ENCODE peak calls at places on chromosomes 16 and 17, in eight cellular contexts. One of them, this sample, is unnamed.
A peak's percentile ranks its signal among the peaks of the same experiment; 100 is the strongest.

GRCh38 chr16:588639-588888 is 1.3 kb upstream of the RAB40C start:
- DNase-seq in AG04450: peak; percentile 23
- DNase-seq in foreskin fibroblast: peak; percentile 57
- DNase-seq in stomach: peak; percentile 56
- DNase-seq in Peyer's patch: peak; percentile 76
- DNase-seq in ascending aorta: no peak
- DNase-seq in RWPE2: no peak
- DNase-seq in cardiac muscle cell: peak; percentile 70
- DNase-seq in this sample: peak; percentile 66

GRCh38 chr17:65163990-65164495 is 26.9 kb downstream of the RGS9 start:
- DNase-seq in foreskin fibroblast: peak; percentile 60
- DNase-seq in AG04450: no peak
- DNase-seq in ascending aorta: no peak
- DNase-seq in Peyer's patch: peak; percentile 57
- DNase-seq in cardiac muscle cell: peak; percentile 54
- DNase-seq in RWPE2: no peak
- DNase-seq in stomach: peak; percentile 41
- DNase-seq in this sample: peak; percentile 83

GRCh38 chr17:63364387-63364786 is 81.7 kb downstream of the CYB561 start:
- DNase-seq in ascending aorta: no peak
- DNase-seq in RWPE2: no peak
- DNase-seq in foreskin fibroblast: no peak
- DNase-seq in cardiac muscle cell: peak; percentile 79
- DNase-seq in Peyer's patch: no peak
- DNase-seq in AG04450: no peak
- DNase-seq in stomach: no peak
- DNase-seq in this sample: peak; percentile 16

GRCh38 chr17:14619821-14620220 is 318.9 kb downstream of the HS3ST3B1 start:
- DNase-seq in foreskin fibroblast: no peak
- DNase-seq in ascending aorta: no peak
- DNase-seq in AG04450: no peak
- DNase-seq in Peyer's patch: no peak
- DNase-seq in cardiac muscle cell: no peak
- DNase-seq in RWPE2: no peak
- DNase-seq in stomach: no peak
- DNase-seq in this sample: peak; percentile 85

GRCh38 chr16:4578961-4579530 is 22.9 kb downstream of the C16orf96 start:
- DNase-seq in Peyer's patch: no peak
- DNase-seq in cardiac muscle cell: no peak
- DNase-seq in foreskin fibroblast: no peak
- DNase-seq in ascending aorta: no peak
- DNase-seq in RWPE2: no peak
- DNase-seq in stomach: no peak
- DNase-seq in AG04450: no peak
- DNase-seq in this sample: no peak

GRCh38 chr16:74034862-74035261 is 261.8 kb upstream of the PSMD7 start:
- DNase-seq in Peyer's patch: no peak
- DNase-seq in ascending aorta: no peak
- DNase-seq in foreskin fibroblast: no peak
- DNase-seq in stomach: no peak
- DNase-seq in RWPE2: no peak
- DNase-seq in cardiac muscle cell: peak; percentile 34
- DNase-seq in AG04450: no peak
- DNase-seq in this sample: peak; percentile 26

GRCh38 chr16:31451681-31452351 is 7.5 kb upstream of the ARMC5 start:
- DNase-seq in AG04450: peak; percentile 63
- DNase-seq in Peyer's patch: peak; percentile 59
- DNase-seq in ascending aorta: no peak
- DNase-seq in foreskin fibroblast: peak; percentile 70
- DNase-seq in cardiac muscle cell: peak; percentile 79
- DNase-seq in RWPE2: peak; percentile 81
- DNase-seq in stomach: peak; percentile 56
- DNase-seq in this sample: peak; percentile 86

GRCh38 chr17:77455111-77455877 is 314.5 kb downstream of the SEC14L1 start:
- DNase-seq in AG04450: no peak
- DNase-seq in stomach: no peak
- DNase-seq in Peyer's patch: no peak
- DNase-seq in cardiac muscle cell: peak; percentile 98
- DNase-seq in foreskin fibroblast: no peak
- DNase-seq in RWPE2: no peak
- DNase-seq in ascending aorta: no peak
- DNase-seq in this sample: no peak

GRCh38 chr16:21599158-21599993 is at the start of gene METTL9:
- DNase-seq in foreskin fibroblast: peak; percentile 96
- DNase-seq in ascending aorta: peak; percentile 82
- DNase-seq in AG04450: peak; percentile 86
- DNase-seq in Peyer's patch: peak; percentile 97
- DNase-seq in cardiac muscle cell: peak; percentile 97
- DNase-seq in RWPE2: peak; percentile 89
- DNase-seq in stomach: peak; percentile 96
- DNase-seq in this sample: peak; percentile 97

GRCh38 chr16:84344781-84345180 is 23.6 kb upstream of the ATP2C2 start:
- DNase-seq in Peyer's patch: no peak
- DNase-seq in ascending aorta: no peak
- DNase-seq in cardiac muscle cell: no peak
- DNase-seq in foreskin fibroblast: no peak
- DNase-seq in AG04450: no peak
- DNase-seq in stomach: no peak
- DNase-seq in RWPE2: no peak
- DNase-seq in this sample: no peak

GRCh38 chr17:36697907-36698526 is 96.6 kb downstream of the MRM1 start:
- DNase-seq in Peyer's patch: no peak
- DNase-seq in RWPE2: no peak
- DNase-seq in AG04450: no peak
- DNase-seq in cardiac muscle cell: peak; percentile 29
- DNase-seq in ascending aorta: no peak
- DNase-seq in foreskin fibroblast: no peak
- DNase-seq in stomach: no peak
- DNase-seq in this sample: no peak

GRCh38 chr16:58513874-58514273 is 1.4 kb upstream of the SETD6 start:
- DNase-seq in Peyer's patch: no peak
- DNase-seq in stomach: no peak
- DNase-seq in cardiac muscle cell: no peak
- DNase-seq in ascending aorta: no peak
- DNase-seq in AG04450: no peak
- DNase-seq in RWPE2: no peak
- DNase-seq in foreskin fibroblast: no peak
- DNase-seq in this sample: no peak

GRCh38 chr17:62966426-62967110 is 533 bp downstream of the TANC2 start:
- DNase-seq in ascending aorta: no peak
- DNase-seq in cardiac muscle cell: peak; percentile 22
- DNase-seq in foreskin fibroblast: no peak
- DNase-seq in Peyer's patch: no peak
- DNase-seq in AG04450: no peak
- DNase-seq in RWPE2: no peak
- DNase-seq in stomach: peak; percentile 64
- DNase-seq in this sample: peak; percentile 55

GRCh38 chr17:51435641-51436091 is 175.3 kb downstream of the UTP18 start:
- DNase-seq in RWPE2: no peak
- DNase-seq in stomach: peak; percentile 80
- DNase-seq in foreskin fibroblast: no peak
- DNase-seq in ascending aorta: no peak
- DNase-seq in cardiac muscle cell: peak; percentile 24
- DNase-seq in Peyer's patch: no peak
- DNase-seq in AG04450: no peak
- DNase-seq in this sample: peak; percentile 21

GRCh38 chr16:67177743-67178699 is 5.7 kb downstream of the MATCAP1 start:
- DNase-seq in cardiac muscle cell: peak; percentile 70
- DNase-seq in Peyer's patch: peak; percentile 92
- DNase-seq in stomach: peak; percentile 88
- DNase-seq in ascending aorta: no peak
- DNase-seq in foreskin fibroblast: no peak
- DNase-seq in AG04450: no peak
- DNase-seq in RWPE2: peak; percentile 99
- DNase-seq in this sample: peak; percentile 97

GRCh38 chr16:67173323-67173722 is 3.0 kb downstream of the NOL3 start:
- DNase-seq in stomach: no peak
- DNase-seq in cardiac muscle cell: no peak
- DNase-seq in foreskin fibroblast: no peak
- DNase-seq in Peyer's patch: no peak
- DNase-seq in RWPE2: no peak
- DNase-seq in AG04450: no peak
- DNase-seq in ascending aorta: no peak
- DNase-seq in this sample: no peak

GRCh38 chr16:67173808-67174705 is 3.7 kb downstream of the NOL3 start:
- DNase-seq in RWPE2: peak; percentile 95
- DNase-seq in stomach: peak; percentile 94
- DNase-seq in cardiac muscle cell: peak; percentile 87
- DNase-seq in foreskin fibroblast: peak; percentile 91
- DNase-seq in ascending aorta: peak; percentile 84
- DNase-seq in Peyer's patch: peak; percentile 95
- DNase-seq in AG04450: peak; percentile 34
- DNase-seq in this sample: peak; percentile 96

GRCh38 chr16:67176662-67177061 is 6.3 kb downstream of the NOL3 start:
- DNase-seq in ascending aorta: no peak
- DNase-seq in AG04450: no peak
- DNase-seq in foreskin fibroblast: no peak
- DNase-seq in cardiac muscle cell: no peak
- DNase-seq in stomach: no peak
- DNase-seq in RWPE2: no peak
- DNase-seq in Peyer's patch: no peak
- DNase-seq in this sample: no peak

DNA sequence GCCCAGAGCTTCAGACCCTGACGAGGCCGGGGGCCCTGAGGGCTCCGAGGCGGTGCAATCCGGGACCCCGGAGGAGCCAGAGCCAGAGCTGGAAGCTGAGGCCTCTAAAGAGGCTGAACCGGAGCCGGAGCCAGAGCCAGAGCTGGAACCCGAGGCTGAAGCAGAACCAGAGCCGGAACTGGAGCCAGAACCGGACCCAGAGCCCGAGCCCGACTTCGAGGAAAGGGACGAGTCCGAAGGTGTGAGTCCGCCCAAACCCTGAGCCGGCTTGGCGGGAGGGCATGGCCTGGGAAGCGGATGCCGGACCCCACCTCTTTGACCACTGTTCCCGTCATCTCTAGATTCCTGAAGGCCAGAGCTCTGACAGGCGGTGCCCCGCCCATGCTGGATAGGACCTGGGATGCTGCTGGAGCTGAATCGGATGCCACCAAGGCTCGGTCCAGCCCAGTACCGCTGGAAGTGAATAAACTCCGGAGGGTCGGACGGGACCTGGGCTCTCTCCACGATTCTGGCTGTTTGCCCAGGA is 4.4 kb downstream of the NOL3 start:
- DNase-seq in AG04450: no peak
- DNase-seq in ascending aorta: no peak
- DNase-seq in Peyer's patch: no peak
- DNase-seq in stomach: no peak
- DNase-seq in RWPE2: no peak
- DNase-seq in foreskin fibroblast: no peak
- DNase-seq in cardiac muscle cell: no peak
- DNase-seq in this sample: no peak
- H3K4me3 ChIP-seq in AG04450: peak overlapping the region; percentile 52
- H3K4me3 ChIP-seq in ascending aorta: peak overlapping the region; percentile 67
- H3K4me3 ChIP-seq in Peyer's patch: peak overlapping the region; percentile 56
- H3K4me3 ChIP-seq in stomach: peak overlapping the region; percentile 47
- H3K4me3 ChIP-seq in RWPE2: peak overlapping the region; percentile 31
- H3K4me3 ChIP-seq in foreskin fibroblast: peak overlapping the region; percentile 43
- H3K4me3 ChIP-seq in cardiac muscle cell: peak overlapping the region; percentile 27
- H3K4me3 ChIP-seq in this sample: peak overlapping the region; percentile 55

GRCh38 chr16:13611596-13611995 is 308.4 kb upstream of the ERCC4 start:
- DNase-seq in stomach: no peak
- DNase-seq in ascending aorta: no peak
- DNase-seq in Peyer's patch: no peak
- DNase-seq in foreskin fibroblast: no peak
- DNase-seq in AG04450: no peak
- DNase-seq in RWPE2: no peak
- DNase-seq in cardiac muscle cell: no peak
- DNase-seq in this sample: no peak

GRCh38 chr16:13606804-13607203 is 313.1 kb upstream of the ERCC4 start:
- DNase-seq in stomach: no peak
- DNase-seq in cardiac muscle cell: no peak
- DNase-seq in AG04450: no peak
- DNase-seq in ascending aorta: no peak
- DNase-seq in RWPE2: no peak
- DNase-seq in foreskin fibroblast: no peak
- DNase-seq in Peyer's patch: no peak
- DNase-seq in this sample: no peak

GRCh38 chr16:13607289-13607688 is 312.7 kb upstream of the ERCC4 start:
- DNase-seq in stomach: no peak
- DNase-seq in RWPE2: no peak
- DNase-seq in cardiac muscle cell: no peak
- DNase-seq in foreskin fibroblast: no peak
- DNase-seq in Peyer's patch: no peak
- DNase-seq in ascending aorta: no peak
- DNase-seq in AG04450: no peak
- DNase-seq in this sample: no peak

DNA sequence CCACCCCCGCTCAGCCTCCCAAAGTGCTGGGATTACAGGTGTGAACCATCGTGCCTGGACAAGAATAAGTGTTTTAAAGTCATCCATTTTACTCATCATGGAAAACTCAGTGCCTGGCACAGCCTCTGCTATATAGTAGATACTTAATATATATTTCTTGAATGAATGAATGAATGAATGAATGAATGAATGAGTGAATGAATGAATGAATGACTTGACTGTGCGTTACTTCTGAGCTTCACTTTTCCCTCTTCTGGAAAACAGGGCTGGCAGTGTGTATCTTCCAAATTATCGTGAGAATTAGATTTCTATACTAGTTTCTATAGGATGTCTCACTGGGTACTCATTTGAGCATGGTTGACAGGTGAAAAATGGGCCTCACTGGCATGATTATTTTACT is 307.3 kb upstream of the ERCC4 start:
- DNase-seq in cardiac muscle cell: no peak
- DNase-seq in RWPE2: no peak
- DNase-seq in AG04450: no peak
- DNase-seq in Peyer's patch: no peak
- DNase-seq in stomach: no peak
- DNase-seq in ascending aorta: no peak
- DNase-seq in foreskin fibroblast: no peak
- DNase-seq in this sample: no peak
- TF ChIP-seq CTCF in cardiac muscle cell: no peak
- TF ChIP-seq CTCF in RWPE2: no peak
- TF ChIP-seq CTCF in AG04450: no peak
- TF ChIP-seq CTCF in Peyer's patch: no peak
- TF ChIP-seq CTCF in stomach: no peak
- TF ChIP-seq CTCF in ascending aorta: no peak
- TF ChIP-seq CTCF in foreskin fibroblast: no peak
- TF ChIP-seq CTCF in this sample: no peak

GRCh38 chr17:81959362-81960129 is 1.4 kb downstream of the NOTUM start:
- DNase-seq in ascending aorta: no peak
- DNase-seq in stomach: peak; percentile 84
- DNase-seq in cardiac muscle cell: peak; percentile 57
- DNase-seq in foreskin fibroblast: peak; percentile 31
- DNase-seq in RWPE2: peak; percentile 73
- DNase-seq in Peyer's patch: peak; percentile 85
- DNase-seq in AG04450: no peak
- DNase-seq in this sample: peak; percentile 57
- H3K4me3 ChIP-seq in ascending aorta: peak overlapping the region; percentile 64
- H3K4me3 ChIP-seq in stomach: peak overlapping the region; percentile 52
- H3K4me3 ChIP-seq in cardiac muscle cell: peak overlapping the region; percentile 30
- H3K4me3 ChIP-seq in foreskin fibroblast: no peak overlapping the region
- H3K4me3 ChIP-seq in RWPE2: peak overlapping the region; percentile 13
- H3K4me3 ChIP-seq in Peyer's patch: peak overlapping the region; percentile 63
- H3K4me3 ChIP-seq in AG04450: peak overlapping the region; percentile 7
- H3K4me3 ChIP-seq in this sample: no peak overlapping the region

DNA sequence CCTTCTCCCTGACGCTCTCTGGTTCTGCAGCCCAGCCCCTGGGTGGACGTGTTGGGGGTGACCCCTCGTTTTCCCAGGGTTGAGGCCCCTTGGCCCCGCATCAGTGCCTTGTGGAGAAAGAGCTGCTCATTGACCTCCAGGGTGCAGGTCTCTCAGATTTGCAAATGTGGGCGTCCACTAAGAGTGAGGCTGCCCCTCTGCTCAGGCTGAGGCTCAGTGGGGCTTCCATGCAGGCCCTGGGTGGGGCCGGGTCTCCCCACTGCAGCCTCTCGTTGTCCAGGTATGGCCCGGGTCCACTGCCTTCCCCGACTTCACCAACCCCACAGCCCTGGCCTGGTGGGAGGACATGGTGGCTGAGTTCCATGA is 9.0 kb downstream of the GAA start:
- DNase-seq in ascending aorta: no peak
- DNase-seq in foreskin fibroblast: no peak
- DNase-seq in RWPE2: no peak
- DNase-seq in Peyer's patch: no peak
- DNase-seq in cardiac muscle cell: no peak
- DNase-seq in stomach: peak; percentile 14
- DNase-seq in AG04450: no peak
- DNase-seq in this sample: no peak
- TF ChIP-seq CTCF in ascending aorta: no peak
- TF ChIP-seq CTCF in foreskin fibroblast: no peak
- TF ChIP-seq CTCF in RWPE2: no peak
- TF ChIP-seq CTCF in Peyer's patch: no peak
- TF ChIP-seq CTCF in cardiac muscle cell: no peak
- TF ChIP-seq CTCF in stomach: no peak
- TF ChIP-seq CTCF in AG04450: no peak
- TF ChIP-seq CTCF in this sample: no peak